ENCODE peak calls at places on chromosomes 2 and 18, in six cellular contexts. A is prostate gland, R is ovary, S is GM12891, Z is IMR-90, H is esophagus squamous epithelium. W is an unnamed sample.

GRCh38 chr18:295756-296155 is 27.9 kb upstream of the THOC1 start:
- DNase-seq in A (no peak), R (no peak), S (no peak), Z (no peak), H (no peak), W (no peak)

GRCh38 chr2:70340921-70341765 is 39.3 kb upstream of the FAM136A start:
- DNase-seq in A (peak), R (no peak), S (peak), Z (peak), H (no peak), W (peak)

GRCh38 chr2:62774555-62775366 is 69.2 kb downstream of the EHBP1 start:
- DNase-seq in A (peak), R (peak), S (no peak), Z (peak), H (no peak), W (no peak)

GRCh38 chr2:236501026-236501425 is 68.6 kb upstream of the ACKR3 start:
- DNase-seq in A (no peak), R (no peak), S (no peak), Z (no peak), H (no peak), W (no peak)

GRCh38 chr2:219448776-219449476 is 14.3 kb downstream of the SPEG start:
- DNase-seq in A (no peak), R (no peak), S (no peak), Z (no peak), H (no peak), W (no peak)

GRCh38 chr2:219214141-219214540 is 4.6 kb downstream of the ABCB6 start:
- DNase-seq in A (no peak), R (no peak), S (no peak), Z (no peak), H (no peak), W (no peak)

GRCh38 chr18:36672437-36673344 is 156.1 kb downstream of the TPGS2 start:
- DNase-seq in A (peak), R (no peak), S (no peak), Z (peak), H (no peak), W (no peak)

GRCh38 chr18:74063023-74063422 is 84.6 kb downstream of the FBXO15 start:
- DNase-seq in A (no peak), R (no peak), S (no peak), Z (no peak), H (no peak), W (no peak)

GRCh38 chr2:593354-594026 is 83.7 kb downstream of the TMEM18 start:
- DNase-seq in A (no peak), R (no peak), S (no peak), Z (no peak), H (no peak), W (no peak)

GRCh38 chr2:20225294-20226151 is 593 bp upstream of the SDC1 start:
- DNase-seq in A (peak), R (peak), S (peak), Z (peak), H (peak), W (peak)

GRCh38 chr2:70124983-70125480 is 37.8 kb downstream of the PCBP1 start:
- DNase-seq in A (peak), R (peak), S (no peak), Z (peak), H (no peak), W (no peak)

GRCh38 chr2:205892141-205893064 is 193.6 kb downstream of the INO80D start:
- DNase-seq in A (peak), R (no peak), S (no peak), Z (peak), H (no peak), W (no peak)

GRCh38 chr2:98912957-98913915 is 22.8 kb downstream of the CRACDL start:
- DNase-seq in A (no peak), R (no peak), S (no peak), Z (no peak), H (no peak), W (peak)

GRCh38 chr2:64143154-64144056 is 815 bp downstream of the PELI1 start:
- DNase-seq in A (peak), R (peak), S (peak), Z (peak), H (no peak), W (peak)

GRCh38 chr2:9273496-9273895 is 66.9 kb downstream of the ASAP2 start:
- DNase-seq in A (no peak), R (no peak), S (no peak), Z (no peak), H (no peak), W (no peak)

GRCh38 chr18:26741041-26741440 is 124.5 kb downstream of the AQP4 start:
- DNase-seq in A (no peak), R (no peak), S (no peak), Z (no peak), H (no peak), W (no peak)

GRCh38 chr2:240512109-240512485 is 45.7 kb downstream of the ANKMY1 start:
- DNase-seq in A (no peak), R (no peak), S (no peak), Z (no peak), H (no peak), W (no peak)

GRCh38 chr18:13831864-13832508 is 8.0 kb downstream of the MC5R start:
- DNase-seq in A (no peak), R (no peak), S (no peak), Z (no peak), H (no peak), W (no peak)

GRCh38 chr2:218829868-218830451 is 1.6 kb downstream of the PRKAG3 start:
- DNase-seq in A (no peak), R (no peak), S (no peak), Z (no peak), H (no peak), W (no peak)

GRCh38 chr2:240876475-240877251 is 8.0 kb downstream of the AGXT start:
- DNase-seq in A (no peak), R (no peak), S (no peak), Z (no peak), H (no peak), W (no peak)

GRCh38 chr2:207252979-207253640 is 87.4 kb upstream of the KLF7 start:
- DNase-seq in A (no peak), R (no peak), S (no peak), Z (peak), H (no peak), W (no peak)

GRCh38 chr18:8750954-8751415 is 45.6 kb downstream of the MTCL1 start:
- DNase-seq in A (no peak), R (no peak), S (no peak), Z (peak), H (no peak), W (no peak)

GRCh38 chr18:55407191-55407590 is 180.8 kb downstream of the TCF4 start:
- DNase-seq in A (no peak), R (no peak), S (no peak), Z (no peak), H (no peak), W (no peak)

GRCh38 chr2:171966268-171966667 is 33.5 kb upstream of the METAP1D start:
- DNase-seq in A (no peak), R (no peak), S (no peak), Z (no peak), H (no peak), W (no peak)

GRCh38 chr18:7221424-7222155 is 9.3 kb upstream of the LRRC30 start:
- DNase-seq in A (peak), R (no peak), S (peak), Z (peak), H (no peak), W (peak)

GRCh38 chr2:165927353-165927752 is 26.2 kb downstream of the TTC21B start:
- DNase-seq in A (no peak), R (no peak), S (no peak), Z (peak), H (no peak), W (no peak)
- TF ChIP-seq POLR2A in A (no peak), R (no peak), S (no peak), Z (no peak), H (no peak), W (no peak)

DNA sequence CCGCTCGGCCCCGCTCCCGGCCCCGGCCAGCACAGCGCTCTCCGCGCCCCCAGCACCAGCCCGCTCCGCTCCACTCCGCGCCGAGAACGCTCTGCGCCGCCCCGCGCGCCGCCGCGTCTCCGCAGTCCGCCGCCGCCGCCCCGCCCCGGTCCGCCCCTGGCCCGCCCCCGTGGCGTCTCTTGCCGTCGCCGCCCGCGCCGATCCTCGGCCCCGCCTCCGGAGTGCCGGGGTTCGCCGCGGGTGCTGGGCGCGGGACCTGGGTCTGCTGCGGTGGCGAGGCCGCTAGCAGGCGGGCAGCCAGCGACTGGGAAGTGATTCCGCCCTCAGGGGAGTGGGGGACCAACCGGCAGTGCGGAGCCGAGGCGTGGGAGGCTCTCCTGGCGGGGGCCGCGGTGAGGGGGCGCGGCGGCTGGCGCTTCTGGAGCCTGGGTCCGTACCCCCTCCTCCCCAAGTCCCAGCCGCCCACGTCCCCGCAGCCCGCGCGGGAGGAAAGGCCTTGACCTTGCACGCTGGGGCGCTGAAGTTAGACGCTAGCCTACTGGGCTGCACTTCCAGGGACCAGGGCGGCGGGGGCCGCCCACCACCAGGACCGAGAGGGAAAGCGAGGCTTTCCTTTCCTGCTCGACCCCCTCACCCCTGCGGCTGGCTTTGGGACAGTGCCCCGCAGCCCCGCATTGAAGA is at the start of gene HS6ST1:
- DNase-seq in A (peak), R (peak), S (peak), Z (peak), H (peak), W (peak)
- TF ChIP-seq POLR2A in A (peak), R (peak), S (no peak), Z (peak), H (peak), W (peak)

GRCh38 chr2:232573821-232574435 is 23.4 kb downstream of the EIF4E2 start:
- DNase-seq in A (no peak), R (no peak), S (no peak), Z (no peak), H (no peak), W (no peak)
- TF ChIP-seq POLR2A in A (no peak), R (no peak), S (no peak), Z (no peak), H (no peak), W (no peak)

DNA sequence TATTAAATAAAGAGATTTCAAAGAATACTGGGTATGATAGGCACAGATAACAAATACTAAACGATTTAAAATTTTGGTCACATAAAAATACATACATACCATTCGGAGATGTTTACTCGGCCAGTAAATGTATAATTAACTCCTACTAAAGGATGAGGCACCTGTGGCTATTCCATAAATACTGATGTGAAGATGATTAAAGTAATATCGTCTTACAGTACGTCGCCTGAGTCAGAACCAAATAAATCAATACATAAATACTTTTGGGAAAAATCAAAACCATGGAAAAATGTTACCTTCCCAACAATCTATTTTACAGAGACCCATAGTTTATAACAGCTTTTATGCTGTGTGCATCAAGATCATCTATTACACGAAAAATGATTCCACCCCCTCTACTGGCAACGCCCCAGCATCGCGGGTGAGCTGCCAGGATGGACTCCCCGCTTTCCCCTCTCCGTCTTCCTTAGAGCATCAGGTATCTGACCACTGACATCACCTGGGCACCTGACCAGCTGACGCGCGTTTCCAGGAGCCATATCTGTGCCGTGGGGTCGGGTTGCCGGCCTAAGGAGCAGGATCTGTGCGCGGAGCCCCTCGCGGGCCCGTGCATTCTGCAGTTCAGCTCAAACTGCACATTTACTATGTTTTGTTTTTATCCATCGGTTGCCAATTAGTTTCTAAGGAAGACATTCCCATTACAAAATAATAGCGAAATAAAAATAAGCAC is 970 bp downstream of the ICA1L start:
- DNase-seq in A (peak), R (peak), S (peak), Z (peak), H (no peak), W (peak)
- TF ChIP-seq POLR2A in A (peak), R (no peak), S (no peak), Z (no peak), H (no peak), W (no peak)

DNA sequence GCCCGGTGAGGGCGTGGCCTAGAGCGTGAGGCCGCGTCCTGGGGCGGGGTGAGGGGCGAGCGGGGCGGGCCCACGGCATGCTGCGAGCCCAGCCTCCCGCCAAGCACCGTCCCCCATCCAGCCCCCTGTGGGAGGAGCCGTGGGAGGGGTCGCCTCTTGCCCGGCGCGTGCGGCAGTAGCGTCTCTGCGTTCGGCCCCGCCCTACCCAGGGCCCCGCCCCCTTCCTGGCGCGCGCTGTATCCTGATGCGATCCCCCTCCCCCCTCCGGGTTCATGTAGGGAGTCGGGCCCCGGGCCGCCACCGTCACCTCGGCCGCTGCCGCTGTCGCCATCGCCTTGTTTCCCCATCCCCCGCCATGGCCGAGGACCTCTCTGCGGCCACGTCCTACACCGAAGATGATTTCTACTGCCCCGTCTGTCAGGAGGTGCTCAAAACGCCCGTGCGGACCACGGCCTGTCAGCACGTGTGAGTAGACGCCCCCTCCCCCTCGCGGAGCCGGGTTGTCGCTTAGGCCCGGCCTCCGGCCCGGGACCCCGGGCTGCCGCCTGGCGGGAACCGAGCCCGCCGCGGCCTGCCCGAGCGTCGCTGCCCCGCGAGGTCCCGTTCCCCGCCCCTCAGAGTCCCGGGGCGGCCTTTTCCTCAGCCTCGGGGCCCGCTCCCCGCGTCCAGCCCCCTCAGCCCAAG is 890 bp downstream of the RNF138 start:
- DNase-seq in A (peak), R (peak), S (peak), Z (peak), H (peak), W (peak)
- TF ChIP-seq POLR2A in A (peak), R (peak), S (peak), Z (peak), H (peak), W (peak)

DNA sequence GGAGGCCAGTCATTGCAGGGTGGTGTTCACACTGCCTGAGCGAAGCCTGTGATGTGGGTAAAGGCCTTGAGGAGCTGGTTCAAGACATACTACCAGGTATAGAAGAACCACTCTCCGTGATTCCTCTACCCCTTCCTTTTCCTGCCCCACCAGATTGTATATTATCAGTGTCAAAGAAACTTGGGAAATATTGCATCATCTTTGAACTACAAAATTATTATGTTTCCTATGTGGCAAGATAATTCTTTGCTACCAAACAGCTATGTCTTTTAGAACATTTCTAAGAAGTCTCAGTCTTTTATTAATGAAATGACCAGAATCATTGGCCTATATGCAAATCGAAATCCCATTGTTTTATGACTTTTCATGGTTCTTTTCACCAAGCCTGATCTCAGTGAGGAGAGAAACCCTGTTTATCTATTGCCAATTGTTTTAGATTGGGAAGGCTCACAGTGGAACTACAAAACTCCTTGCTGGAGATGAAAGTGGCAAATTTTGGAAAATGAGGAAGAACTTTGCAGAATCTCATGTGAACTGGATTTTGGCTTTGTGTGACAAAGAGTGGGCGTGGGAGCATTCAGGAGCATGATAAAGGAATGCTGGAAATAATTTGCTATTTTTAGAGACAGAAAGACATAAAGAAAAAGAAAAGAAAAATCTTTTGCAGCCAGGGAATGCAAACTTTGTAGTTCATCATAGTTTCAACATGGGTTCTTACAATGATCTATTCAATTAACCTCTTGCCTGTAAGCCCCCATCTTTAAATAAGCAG is 286.9 kb downstream of the INSIG2 start:
- DNase-seq in A (no peak), R (no peak), S (no peak), Z (no peak), H (no peak), W (no peak)
- TF ChIP-seq POLR2A in A (no peak), R (no peak), S (no peak), Z (no peak), H (no peak), W (no peak)

DNA sequence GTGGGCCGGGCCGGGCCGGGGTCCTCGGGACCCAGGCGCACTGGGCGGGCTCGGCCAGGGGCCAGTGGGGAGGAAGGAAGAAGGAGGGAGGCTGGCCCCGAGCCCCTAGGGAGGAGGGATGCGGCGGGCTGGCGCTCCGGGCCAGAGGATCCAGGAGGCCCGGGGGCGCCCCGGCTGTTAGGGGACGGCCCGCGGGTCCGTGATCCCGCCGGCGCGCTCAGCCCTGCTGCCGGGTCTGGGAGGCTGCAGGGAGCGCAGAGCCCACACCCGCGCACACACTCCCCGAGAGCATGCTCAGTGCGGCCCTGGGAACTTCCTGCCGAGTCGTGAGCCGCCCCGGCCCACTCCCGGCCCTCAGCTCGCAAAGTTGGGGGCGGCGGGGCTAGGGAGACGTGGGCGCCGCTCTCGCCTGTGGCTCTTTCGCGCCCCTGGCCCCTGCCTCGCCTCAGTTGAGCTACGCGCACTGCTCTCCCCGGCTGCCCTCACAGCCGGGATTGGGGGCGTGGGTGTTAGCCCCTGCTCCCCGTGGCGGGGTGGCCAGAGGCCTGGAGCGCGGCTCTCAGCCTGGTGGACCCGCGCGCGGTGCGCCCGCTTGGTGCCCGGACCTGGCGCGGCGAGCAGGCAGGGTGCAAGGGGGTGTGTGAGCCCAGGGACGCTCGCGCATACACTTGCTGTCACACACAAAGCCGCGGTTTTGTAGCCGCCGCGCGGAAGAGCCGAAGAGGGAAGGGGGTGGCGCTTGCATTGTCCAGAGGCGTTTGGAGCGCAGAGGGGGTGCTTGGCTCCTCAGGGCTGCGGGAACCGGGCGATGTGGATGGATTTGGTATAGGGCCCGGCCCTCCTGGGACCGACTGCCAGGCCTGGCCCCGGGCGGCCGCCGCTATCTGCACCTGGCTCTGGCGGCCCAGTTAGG is 132.9 kb upstream of the MGAT5 start:
- DNase-seq in A (peak), R (peak), S (peak), Z (peak), H (no peak), W (peak)
- TF ChIP-seq POLR2A in A (peak), R (no peak), S (no peak), Z (no peak), H (peak), W (peak)

W was measured in H54.